ENCODE peak calls at places on chromosome X, in seven cellular contexts. D is adrenal gland, T is cardiac muscle cell, F is fibroblast of lung, G is A549, Q is mammary epithelial cell, M is thoracic aorta. J is an unnamed sample.

GRCh38 chrX:63657821-63658220 is 127.2 kb downstream of the ARHGEF9 start:
- DNase-seq in D (peak), T (peak), F (peak), M (peak), G (no peak), Q (peak), J (peak)

GRCh38 chrX:108165349-108166111 is 74.0 kb downstream of the ATG4A start:
- DNase-seq in M (no peak), T (peak), Q (peak), G (peak), F (peak), D (peak), J (peak)

GRCh38 chrX:14964500-14964899 is 91.3 kb downstream of the MOSPD2 start:
- DNase-seq in F (peak), T (peak), D (no peak), G (no peak), Q (peak), M (no peak), J (no peak)

GRCh38 chrX:12973561-12974216 is 1.2 kb upstream of the TMSB4X start:
- DNase-seq in F (no peak), M (no peak), T (no peak), D (no peak), G (no peak), Q (no peak), J (no peak)

GRCh38 chrX:143306991-143307965 is 210.0 kb downstream of the SPANXN3 start:
- DNase-seq in D (no peak), Q (no peak), G (no peak), T (no peak), M (no peak), F (no peak), J (no peak)

GRCh38 chrX:2430265-2430825 is 70.4 kb downstream of the DHRSX start:
- DNase-seq in T (no peak), F (peak), Q (peak), G (no peak), M (no peak), D (no peak), J (peak)

GRCh38 chrX:7061429-7061828 is 86.1 kb upstream of the STS start:
- DNase-seq in M (no peak), T (no peak), D (no peak), Q (no peak), F (peak), G (no peak), J (no peak)

GRCh38 chrX:51420610-51421009 is 75.8 kb downstream of the NUDT11 start:
- DNase-seq in D (no peak), F (peak), T (peak), G (peak), Q (peak), M (no peak), J (peak)

GRCh38 chrX:20067709-20068315 is 48.9 kb downstream of the MAP7D2 start:
- DNase-seq in G (peak), F (peak), D (peak), Q (peak), M (peak), T (peak), J (peak)

GRCh38 chrX:33188881-33189280 is 22.5 kb downstream of the DMD start:
- DNase-seq in T (no peak), F (peak), D (no peak), G (no peak), Q (no peak), M (no peak), J (no peak)

GRCh38 chrX:10404435-10404834 is 215.9 kb downstream of the MID1 start:
- DNase-seq in G (no peak), Q (no peak), M (no peak), F (peak), T (peak), D (no peak), J (no peak)

GRCh38 chrX:21873063-21873785 is 17.4 kb downstream of the YY2 start:
- DNase-seq in T (peak), D (no peak), G (no peak), M (no peak), Q (no peak), F (peak), J (no peak)

GRCh38 chrX:122866527-122866926 is 317.6 kb upstream of the GRIA3 start:
- DNase-seq in T (peak), F (peak), D (no peak), Q (peak), G (no peak), M (no peak), J (peak)

GRCh38 chrX:150405576-150405975 is 42.5 kb downstream of the MAMLD1 start:
- DNase-seq in F (no peak), Q (no peak), D (peak), T (no peak), M (no peak), G (peak), J (no peak)

GRCh38 chrX:54819201-54819600 is 11.7 kb downstream of the MAGED2 start:
- DNase-seq in Q (no peak), G (no peak), M (no peak), F (no peak), T (no peak), D (no peak), J (no peak)

GRCh38 chrX:119507206-119507605 is 39.0 kb downstream of the SLC25A5 start:
- DNase-seq in F (no peak), M (no peak), D (no peak), Q (no peak), T (no peak), G (no peak), J (no peak)

GRCh38 chrX:119503484-119503861 is 35.2 kb downstream of the SLC25A5 start:
- DNase-seq in M (peak), Q (peak), T (peak), D (peak), G (peak), F (peak), J (peak)

GRCh38 chrX:119501511-119502148 is 33.4 kb downstream of the SLC25A5 start:
- DNase-seq in T (no peak), M (no peak), D (no peak), G (no peak), Q (no peak), F (no peak), J (no peak)

GRCh38 chrX:119502727-119503483 is 34.7 kb downstream of the SLC25A5 start:
- DNase-seq in G (peak), F (peak), T (peak), M (no peak), D (peak), Q (peak), J (peak)

DNA sequence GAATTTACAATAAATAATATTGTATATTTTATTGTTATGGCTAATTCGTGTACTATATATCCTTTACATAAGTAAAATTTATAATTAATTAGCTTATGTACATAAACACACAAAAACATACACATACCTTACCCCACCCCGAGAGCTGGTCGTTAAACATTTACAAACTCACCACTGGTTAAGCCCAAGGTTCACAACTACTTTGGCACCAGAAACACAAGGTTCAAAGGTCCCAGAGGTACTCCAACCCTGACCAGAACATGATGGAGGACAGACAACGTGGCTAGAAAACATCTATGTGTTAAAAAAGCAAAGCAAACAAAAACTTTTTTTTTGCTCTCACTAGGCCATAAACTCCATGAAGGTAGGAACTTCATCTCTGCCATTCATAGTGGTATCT is 37.7 kb downstream of the SLC25A5 start:
- DNase-seq in D (no peak), T (no peak), Q (no peak), F (no peak), G (no peak), M (no peak), J (no peak)
- H3K27ac ChIP-seq in D (no peak), T (no peak), Q (no peak), F (no peak), G (peak), M (no peak), J (no peak)

DNA sequence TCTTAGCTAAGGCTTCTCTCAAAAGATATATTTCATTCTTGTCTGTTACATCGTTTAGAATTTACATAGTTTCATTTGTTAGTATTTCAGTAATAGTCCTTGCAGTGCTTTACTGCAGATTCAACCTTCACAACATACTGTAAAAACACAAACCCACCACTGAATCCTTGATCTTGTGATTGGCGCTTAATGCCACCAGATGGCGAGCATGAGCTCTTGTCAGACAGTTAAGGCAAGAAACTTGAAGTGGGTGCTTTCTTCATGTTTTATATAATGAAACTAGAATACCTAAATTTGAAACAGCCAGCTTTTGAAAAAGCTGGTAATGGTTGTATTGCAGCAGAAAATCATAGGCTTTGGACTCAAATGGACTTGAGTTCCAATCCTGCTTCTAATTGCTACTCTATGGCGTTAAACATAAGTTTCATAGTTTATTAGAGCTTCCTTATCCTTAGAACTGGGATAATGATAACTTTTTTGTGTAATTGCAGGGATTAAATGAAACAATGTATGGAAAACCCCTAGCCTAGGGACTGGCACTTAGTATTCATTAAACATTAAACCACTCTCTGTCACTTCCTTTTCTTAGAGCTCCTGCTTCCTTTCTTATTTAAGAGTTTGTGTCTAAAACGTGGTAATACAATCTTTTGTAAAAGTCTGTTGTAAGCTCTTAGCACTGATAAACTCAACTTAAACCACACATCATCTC is 95.1 kb downstream of the USP9X start:
- DNase-seq in T (peak), F (peak), D (peak), Q (peak), M (no peak), G (peak), J (peak)
- TF ChIP-seq CTCF in T (peak), F (peak), D (peak), Q (peak), M (peak), G (peak), J (peak)

GRCh38 chrX:134985479-134985878 is 5.3 kb upstream of the SMIM10 start:
- DNase-seq in M (no peak), D (no peak), F (no peak), Q (no peak), T (no peak), G (no peak), J (no peak)

DNA sequence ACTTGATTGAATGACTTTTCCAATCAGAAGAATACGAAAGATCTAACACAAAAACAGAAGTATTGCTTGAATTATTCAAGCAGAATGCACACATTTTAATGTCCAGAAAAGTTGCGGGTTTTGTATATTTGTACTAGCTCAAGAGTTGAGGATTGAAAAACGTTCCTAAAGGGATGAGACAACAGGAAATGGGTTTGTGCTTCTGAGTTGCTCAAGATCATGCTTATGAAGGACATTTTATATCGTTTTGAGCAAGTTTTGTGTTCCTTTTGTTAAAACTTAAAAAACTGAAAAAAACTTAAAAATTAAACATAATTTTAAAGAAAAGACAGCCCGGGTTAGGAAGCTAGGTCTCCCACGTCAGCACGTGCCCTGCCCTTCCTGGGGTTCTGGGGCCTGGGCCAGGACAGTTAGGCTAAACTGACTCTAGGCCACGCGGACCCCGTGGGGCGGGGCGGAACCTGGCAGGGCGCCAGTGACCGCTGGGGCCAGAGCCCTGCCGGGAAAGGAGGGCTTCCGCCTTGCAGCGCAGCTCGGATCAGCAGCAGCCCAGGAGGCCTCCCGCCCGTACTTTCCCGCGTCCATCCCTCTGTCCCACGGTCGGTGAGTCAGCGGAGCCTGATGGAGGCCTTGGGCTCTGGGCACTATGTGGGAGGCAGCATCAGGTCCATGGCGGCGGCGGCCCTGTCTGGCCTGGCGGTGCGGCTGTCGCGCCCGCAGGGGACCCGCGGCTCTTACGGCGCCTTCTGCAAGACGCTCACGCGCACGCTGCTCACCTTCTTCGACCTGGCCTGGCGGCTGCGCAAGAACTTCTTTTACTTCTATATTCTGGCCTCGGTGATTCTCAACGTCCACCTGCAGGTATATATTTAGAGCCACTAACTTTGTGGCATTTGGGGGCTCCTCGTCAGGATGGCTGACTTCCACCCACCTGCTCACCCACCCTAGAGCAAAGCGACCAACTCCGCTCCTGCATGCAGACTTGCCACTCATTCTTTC is at the start of gene SMIM10:
- DNase-seq in D (peak), T (peak), G (no peak), F (peak), M (peak), Q (peak), J (peak)
- H3K27ac ChIP-seq in D (peak), T (no peak), G (no peak), F (peak), M (peak), Q (no peak), J (peak)

GRCh38 chrX:11460347-11460746 is 167.1 kb downstream of the AMELX start:
- DNase-seq in T (no peak), G (no peak), M (no peak), Q (no peak), F (no peak), D (no peak), J (no peak)
- TF ChIP-seq CTCF in T (peak), G (no peak), M (no peak), Q (peak), F (no peak), D (no peak), J (no peak)

GRCh38 chrX:40166582-40166981 is 68.8 kb upstream of the BCOR start:
- DNase-seq in G (no peak), Q (no peak), F (no peak), M (no peak), T (no peak), D (no peak), J (no peak)
- H3K27ac ChIP-seq in G (no peak), Q (no peak), F (no peak), M (no peak), T (no peak), D (no peak), J (no peak)

GRCh38 chrX:17375631-17376380 is 806 bp downstream of the NHS start:
- DNase-seq in T (peak), Q (peak), D (peak), M (no peak), G (peak), F (peak), J (no peak)

GRCh38 chrX:17375361-17375630 is 296 bp downstream of the NHS start:
- DNase-seq in Q (no peak), D (no peak), T (no peak), G (peak), M (no peak), F (no peak), J (no peak)

GRCh38 chrX:17376381-17377046 is 1.5 kb downstream of the NHS start:
- DNase-seq in T (no peak), M (no peak), F (no peak), D (peak), G (peak), Q (peak), J (no peak)

GRCh38 chrX:17373337-17373736 is 1.7 kb upstream of the NHS start:
- DNase-seq in G (no peak), Q (no peak), T (no peak), M (no peak), D (no peak), F (no peak), J (no peak)

DNA sequence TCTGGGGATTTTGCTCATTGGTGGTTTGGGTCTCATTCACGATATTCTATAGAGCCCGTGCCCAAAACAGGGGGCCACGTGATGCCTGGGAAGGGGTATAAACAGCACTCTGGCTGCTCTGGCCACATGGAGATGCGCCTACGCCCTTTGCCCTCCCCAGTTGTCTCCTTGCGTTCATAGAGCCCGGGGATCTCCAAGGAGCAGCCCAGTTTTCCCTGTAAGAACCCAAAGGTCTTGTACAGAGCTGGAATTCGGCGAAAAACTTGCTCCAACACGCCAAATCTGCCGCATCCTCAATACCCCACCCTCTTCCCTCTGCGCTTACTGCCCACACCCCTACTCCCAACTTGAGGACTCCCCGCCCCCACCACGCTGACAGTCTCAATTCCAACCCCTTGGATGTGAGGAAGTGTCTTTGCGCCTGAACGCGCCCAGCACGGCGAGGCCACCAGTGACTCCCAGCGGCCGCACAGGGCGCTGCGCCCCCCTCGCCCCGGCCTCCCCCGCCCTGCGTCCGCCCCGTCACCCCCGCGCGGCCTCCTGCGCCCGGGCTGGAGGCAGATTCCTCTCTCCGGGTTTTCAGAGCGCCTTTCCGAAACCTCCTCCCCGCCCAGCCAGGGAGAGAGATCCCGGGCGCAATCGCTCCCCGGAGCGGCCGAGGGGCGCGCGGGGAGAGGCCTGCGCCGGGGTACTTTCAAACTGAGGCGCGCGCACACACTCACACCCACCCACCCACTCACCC is at the start of gene NHS:
- DNase-seq in F (peak), Q (peak), G (peak), T (peak), D (peak), M (no peak), J (peak)
- TF ChIP-seq CTCF in F (peak), Q (no peak), G (peak), T (peak), D (peak), M (peak), J (peak)

DNA sequence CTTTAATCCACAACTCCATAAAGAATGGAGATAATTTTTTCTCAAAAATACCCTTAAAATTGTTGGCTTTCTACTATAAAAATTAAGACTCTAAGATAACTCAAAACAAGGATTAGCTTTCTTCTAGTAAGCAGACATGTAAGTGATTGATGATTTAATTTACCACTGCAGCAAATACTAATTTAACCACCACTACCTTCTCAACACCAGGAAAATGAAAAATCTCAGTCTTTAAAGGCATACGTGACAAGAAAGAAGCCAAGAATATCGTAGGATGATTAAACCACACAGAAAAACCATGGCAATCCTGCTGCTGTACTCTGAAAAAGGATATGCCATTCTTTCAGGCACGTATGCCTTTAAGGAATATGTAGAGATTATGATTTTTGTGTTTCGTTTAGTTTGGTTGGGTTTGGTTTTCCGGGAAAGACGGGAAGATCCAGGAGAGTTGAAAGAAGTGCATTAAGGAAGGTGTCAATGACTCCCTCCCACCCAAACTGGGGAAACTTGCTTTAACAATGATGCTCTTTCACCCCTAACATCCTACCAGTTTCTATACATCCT is 881 bp downstream of the LRCH2 start:
- DNase-seq in Q (no peak), M (no peak), F (no peak), G (no peak), D (no peak), T (peak), J (no peak)
- H3K27ac ChIP-seq in Q (no peak), M (peak), F (peak), G (no peak), D (peak), T (no peak), J (no peak)

J was measured in RWPE1.